ENCODE peak calls at places on chromosomes 16 and 17, in six cellular contexts. One of them, this sample, is unnamed.

GRCh38 chr16:52812945-52813556 is 239.6 kb downstream of the CHD9NB start:
- DNase-seq in heart right ventricle: no peak
- DNase-seq in prostate gland: no peak
- DNase-seq in fibroblast of lung: peak
- DNase-seq in AG04449: no peak
- DNase-seq in pancreas: no peak
- DNase-seq in this sample: peak

GRCh38 chr16:68802190-68802589 is 41.1 kb upstream of the TANGO6 start:
- DNase-seq in heart right ventricle: no peak
- DNase-seq in prostate gland: no peak
- DNase-seq in fibroblast of lung: peak
- DNase-seq in AG04449: no peak
- DNase-seq in pancreas: no peak
- DNase-seq in this sample: no peak

GRCh38 chr17:82090549-82091263 is 7.3 kb downstream of the FASN start:
- DNase-seq in heart right ventricle: no peak
- DNase-seq in prostate gland: no peak
- DNase-seq in fibroblast of lung: no peak
- DNase-seq in AG04449: no peak
- DNase-seq in pancreas: no peak
- DNase-seq in this sample: no peak

GRCh38 chr16:54174750-54175149 is 111.8 kb downstream of the IRX3 start:
- DNase-seq in heart right ventricle: no peak
- DNase-seq in prostate gland: no peak
- DNase-seq in fibroblast of lung: no peak
- DNase-seq in AG04449: no peak
- DNase-seq in pancreas: no peak
- DNase-seq in this sample: no peak

GRCh38 chr17:31309525-31309924 is 4.3 kb downstream of the EVI2B start:
- DNase-seq in heart right ventricle: no peak
- DNase-seq in prostate gland: no peak
- DNase-seq in fibroblast of lung: no peak
- DNase-seq in AG04449: no peak
- DNase-seq in pancreas: no peak
- DNase-seq in this sample: no peak

GRCh38 chr17:82228278-82228841 is 482 bp upstream of the SLC16A3 start:
- DNase-seq in heart right ventricle: peak
- DNase-seq in prostate gland: no peak
- DNase-seq in fibroblast of lung: no peak
- DNase-seq in AG04449: no peak
- DNase-seq in pancreas: peak
- DNase-seq in this sample: no peak

GRCh38 chr17:6218333-6218732 is 148.2 kb downstream of the WSCD1 start:
- DNase-seq in heart right ventricle: no peak
- DNase-seq in prostate gland: no peak
- DNase-seq in fibroblast of lung: no peak
- DNase-seq in AG04449: no peak
- DNase-seq in pancreas: no peak
- DNase-seq in this sample: no peak

GRCh38 chr17:28575126-28575795 is 1.4 kb downstream of the ALDOC start:
- DNase-seq in heart right ventricle: peak
- DNase-seq in prostate gland: no peak
- DNase-seq in fibroblast of lung: no peak
- DNase-seq in AG04449: no peak
- DNase-seq in pancreas: no peak
- DNase-seq in this sample: no peak

GRCh38 chr17:64538508-64539120 is 31.8 kb downstream of the CEP95 start:
- DNase-seq in heart right ventricle: no peak
- DNase-seq in prostate gland: no peak
- DNase-seq in fibroblast of lung: no peak
- DNase-seq in AG04449: no peak
- DNase-seq in pancreas: no peak
- DNase-seq in this sample: no peak

GRCh38 chr17:45372325-45372869 is 55.6 kb upstream of the MAP3K14 start:
- DNase-seq in heart right ventricle: no peak
- DNase-seq in prostate gland: no peak
- DNase-seq in fibroblast of lung: no peak
- DNase-seq in AG04449: no peak
- DNase-seq in pancreas: no peak
- DNase-seq in this sample: no peak

GRCh38 chr17:50863221-50863843 is 2.8 kb downstream of the TOB1 start:
- DNase-seq in heart right ventricle: no peak
- DNase-seq in prostate gland: peak
- DNase-seq in fibroblast of lung: no peak
- DNase-seq in AG04449: no peak
- DNase-seq in pancreas: no peak
- DNase-seq in this sample: no peak

GRCh38 chr16:80659865-80660264 is 119.1 kb downstream of the DYNLRB2 start:
- DNase-seq in heart right ventricle: no peak
- DNase-seq in prostate gland: no peak
- DNase-seq in fibroblast of lung: no peak
- DNase-seq in AG04449: no peak
- DNase-seq in pancreas: no peak
- DNase-seq in this sample: no peak

GRCh38 chr17:6912110-6913051 is 80.9 kb upstream of the TEKT1 start:
- DNase-seq in heart right ventricle: no peak
- DNase-seq in prostate gland: no peak
- DNase-seq in fibroblast of lung: no peak
- DNase-seq in AG04449: no peak
- DNase-seq in pancreas: no peak
- DNase-seq in this sample: no peak

GRCh38 chr17:28188841-28189263 is 130.1 kb upstream of the TMEM97 start:
- DNase-seq in heart right ventricle: no peak
- DNase-seq in prostate gland: no peak
- DNase-seq in fibroblast of lung: peak
- DNase-seq in AG04449: no peak
- DNase-seq in pancreas: no peak
- DNase-seq in this sample: peak

GRCh38 chr17:1829579-1830257 is at the start of the genes RPA1 and SMYD4:
- DNase-seq in heart right ventricle: peak
- DNase-seq in prostate gland: peak
- DNase-seq in fibroblast of lung: peak
- DNase-seq in AG04449: no peak
- DNase-seq in pancreas: peak
- DNase-seq in this sample: peak

GRCh38 chr16:24610421-24610765 is 71.0 kb downstream of the RBBP6 start:
- DNase-seq in heart right ventricle: peak
- DNase-seq in prostate gland: no peak
- DNase-seq in fibroblast of lung: peak
- DNase-seq in AG04449: no peak
- DNase-seq in pancreas: peak
- DNase-seq in this sample: no peak

GRCh38 chr16:55900616-55901393 is 25.6 kb upstream of the CES5A start:
- DNase-seq in heart right ventricle: no peak
- DNase-seq in prostate gland: no peak
- DNase-seq in fibroblast of lung: no peak
- DNase-seq in AG04449: no peak
- DNase-seq in pancreas: no peak
- DNase-seq in this sample: no peak

GRCh38 chr17:41065829-41066624 is at the start of gene KRTAP2-4:
- DNase-seq in heart right ventricle: no peak
- DNase-seq in prostate gland: no peak
- DNase-seq in fibroblast of lung: peak
- DNase-seq in AG04449: peak
- DNase-seq in pancreas: no peak
- DNase-seq in this sample: peak

GRCh38 chr17:55726440-55726839 is 3.8 kb upstream of the TMEM100 start:
- DNase-seq in heart right ventricle: no peak
- DNase-seq in prostate gland: peak
- DNase-seq in fibroblast of lung: peak
- DNase-seq in AG04449: peak
- DNase-seq in pancreas: no peak
- DNase-seq in this sample: peak

GRCh38 chr17:55722016-55722706 is 503 bp downstream of the TMEM100 start:
- DNase-seq in heart right ventricle: no peak
- DNase-seq in prostate gland: no peak
- DNase-seq in fibroblast of lung: peak
- DNase-seq in AG04449: no peak
- DNase-seq in pancreas: no peak
- DNase-seq in this sample: no peak

GRCh38 chr17:55720917-55721836 is 1.5 kb downstream of the TMEM100 start:
- DNase-seq in heart right ventricle: no peak
- DNase-seq in prostate gland: no peak
- DNase-seq in fibroblast of lung: no peak
- DNase-seq in AG04449: no peak
- DNase-seq in pancreas: no peak
- DNase-seq in this sample: no peak

GRCh38 chr17:55723488-55723848 is 804 bp upstream of the TMEM100 start:
- DNase-seq in heart right ventricle: no peak
- DNase-seq in prostate gland: no peak
- DNase-seq in fibroblast of lung: no peak
- DNase-seq in AG04449: no peak
- DNase-seq in pancreas: no peak
- DNase-seq in this sample: no peak

DNA sequence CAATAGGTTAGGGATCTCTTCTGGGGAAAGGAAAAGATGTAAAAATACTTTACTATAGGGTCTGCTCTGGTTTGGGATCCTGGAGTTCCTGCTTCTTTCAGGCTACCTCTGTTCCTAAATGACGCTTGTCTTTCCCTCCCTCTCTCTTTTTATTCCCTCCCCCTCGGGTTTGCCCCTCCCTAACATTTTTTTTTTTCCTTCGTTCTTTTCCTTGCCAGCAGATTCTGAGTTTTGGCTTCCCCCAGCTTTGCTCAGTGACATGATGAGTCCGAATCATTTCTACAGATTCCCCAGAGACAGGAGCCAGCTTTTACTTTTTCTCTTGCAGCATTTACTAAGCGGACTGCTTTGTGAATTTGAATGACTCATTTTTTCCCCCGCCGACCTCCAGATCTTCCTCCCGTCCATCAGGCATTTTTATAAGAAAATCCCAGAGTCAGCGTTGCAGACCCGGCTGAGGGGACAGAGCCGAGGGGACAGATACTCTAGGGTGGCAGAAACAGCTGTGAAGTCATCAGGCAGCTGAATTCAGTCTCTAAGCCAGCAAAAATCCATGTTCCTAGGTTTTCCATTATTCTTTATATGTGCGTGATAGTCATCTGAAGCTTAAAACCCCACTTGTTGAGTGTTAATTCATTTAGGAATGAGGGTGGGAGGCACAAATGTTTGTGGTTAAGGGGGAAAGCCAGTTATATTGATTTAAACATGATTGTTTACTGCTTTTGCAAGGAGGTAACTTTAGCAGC is at the start of gene TMEM100:
- DNase-seq in heart right ventricle: no peak
- DNase-seq in prostate gland: no peak
- DNase-seq in fibroblast of lung: peak
- DNase-seq in AG04449: no peak
- DNase-seq in pancreas: no peak
- DNase-seq in this sample: peak
- TF ChIP-seq CTCF in heart right ventricle: no peak
- TF ChIP-seq CTCF in prostate gland: no peak
- TF ChIP-seq CTCF in fibroblast of lung: no peak
- TF ChIP-seq CTCF in AG04449: no peak
- TF ChIP-seq CTCF in pancreas: no peak
- TF ChIP-seq CTCF in this sample: no peak

DNA sequence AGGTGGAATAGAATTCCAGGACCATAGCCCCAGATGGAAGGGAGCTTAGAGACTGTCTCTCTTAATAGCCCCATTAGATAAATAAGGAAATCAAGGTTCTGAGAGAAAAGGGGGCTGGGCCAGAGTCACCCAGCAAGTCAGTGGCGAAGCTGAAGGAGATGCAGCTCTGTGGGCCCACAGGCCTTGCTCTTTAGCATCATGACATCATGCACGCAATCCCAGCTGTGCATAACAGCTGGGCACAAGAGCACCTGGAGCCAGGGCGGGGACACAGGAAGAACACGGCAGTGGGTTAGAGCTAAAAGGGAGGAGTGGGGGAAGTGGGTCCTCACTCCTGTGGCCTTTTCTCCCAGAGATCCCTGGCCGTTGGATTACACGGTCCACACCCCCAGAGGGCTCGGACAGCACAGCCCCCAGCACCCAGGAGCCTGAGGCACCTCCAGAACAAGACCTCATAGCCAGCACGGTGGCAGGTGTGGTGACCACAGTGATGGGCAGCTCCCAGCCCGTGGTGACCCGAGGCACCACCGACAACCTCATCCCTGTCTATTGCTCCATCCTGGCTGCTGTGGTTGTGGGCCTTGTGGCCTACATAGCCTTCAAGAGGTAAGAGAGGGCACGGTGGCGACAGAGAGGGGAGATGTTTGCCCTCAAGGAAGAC is 15.1 kb downstream of the NGFR start:
- DNase-seq in heart right ventricle: no peak
- DNase-seq in prostate gland: no peak
- DNase-seq in fibroblast of lung: no peak
- DNase-seq in AG04449: no peak
- DNase-seq in pancreas: no peak
- DNase-seq in this sample: no peak
- H3K4me3 ChIP-seq in heart right ventricle: no peak
- H3K4me3 ChIP-seq in prostate gland: no peak
- H3K4me3 ChIP-seq in fibroblast of lung: no peak
- H3K4me3 ChIP-seq in AG04449: no peak
- H3K4me3 ChIP-seq in pancreas: no peak
- H3K4me3 ChIP-seq in this sample: no peak

GRCh38 chr17:62676231-62676943 is 48.9 kb downstream of the MRC2 start:
- DNase-seq in heart right ventricle: no peak
- DNase-seq in prostate gland: no peak
- DNase-seq in fibroblast of lung: no peak
- DNase-seq in AG04449: no peak
- DNase-seq in pancreas: no peak
- DNase-seq in this sample: no peak

GRCh38 chr17:62674841-62675240 is 47.4 kb downstream of the MRC2 start:
- DNase-seq in heart right ventricle: no peak
- DNase-seq in prostate gland: no peak
- DNase-seq in fibroblast of lung: no peak
- DNase-seq in AG04449: no peak
- DNase-seq in pancreas: no peak
- DNase-seq in this sample: no peak

GRCh38 chr17:62674363-62674739 is 46.9 kb downstream of the MRC2 start:
- DNase-seq in heart right ventricle: no peak
- DNase-seq in prostate gland: no peak
- DNase-seq in fibroblast of lung: no peak
- DNase-seq in AG04449: no peak
- DNase-seq in pancreas: no peak
- DNase-seq in this sample: no peak

GRCh38 chr17:62675701-62676100 is 48.2 kb downstream of the MRC2 start:
- DNase-seq in heart right ventricle: no peak
- DNase-seq in prostate gland: no peak
- DNase-seq in fibroblast of lung: no peak
- DNase-seq in AG04449: no peak
- DNase-seq in pancreas: no peak
- DNase-seq in this sample: no peak

DNA sequence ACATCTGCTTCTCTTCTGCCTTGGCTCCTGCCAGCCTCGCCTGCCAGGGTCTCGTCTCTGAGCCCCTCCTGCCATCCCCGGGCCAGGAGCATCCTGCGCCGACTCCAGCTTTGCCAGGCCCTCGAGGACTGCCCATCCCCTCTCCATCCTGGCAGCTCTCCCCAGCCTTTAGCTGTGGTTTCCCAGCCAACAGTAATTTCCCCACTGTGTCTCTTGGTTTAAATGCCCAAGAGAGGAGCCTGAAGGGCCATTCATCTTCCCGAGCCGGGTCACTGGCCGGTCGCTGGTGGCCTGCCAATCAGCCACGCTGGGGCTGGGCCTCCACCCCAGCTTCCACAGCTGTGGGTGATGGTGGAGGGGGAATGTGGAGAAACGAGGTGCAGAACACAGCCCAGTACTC is 47.8 kb downstream of the MRC2 start:
- DNase-seq in heart right ventricle: no peak
- DNase-seq in prostate gland: no peak
- DNase-seq in fibroblast of lung: peak
- DNase-seq in AG04449: no peak
- DNase-seq in pancreas: no peak
- DNase-seq in this sample: no peak
- TF ChIP-seq CTCF in heart right ventricle: no peak
- TF ChIP-seq CTCF in prostate gland: no peak
- TF ChIP-seq CTCF in fibroblast of lung: no peak
- TF ChIP-seq CTCF in AG04449: no peak
- TF ChIP-seq CTCF in pancreas: no peak
- TF ChIP-seq CTCF in this sample: no peak

GRCh38 chr16:82034981-82035612 is at the start of gene HSD17B2:
- DNase-seq in heart right ventricle: no peak
- DNase-seq in prostate gland: no peak
- DNase-seq in fibroblast of lung: peak
- DNase-seq in AG04449: no peak
- DNase-seq in pancreas: no peak
- DNase-seq in this sample: no peak
- H3K4me3 ChIP-seq in heart right ventricle: no peak
- H3K4me3 ChIP-seq in prostate gland: no peak
- H3K4me3 ChIP-seq in fibroblast of lung: no peak
- H3K4me3 ChIP-seq in AG04449: peak
- H3K4me3 ChIP-seq in pancreas: peak
- H3K4me3 ChIP-seq in this sample: no peak

This sample was measured in HFF-Myc.